ENCODE peak calls at places on chromosomes 7 and 10, in six cellular contexts. Q is uterus, P is right lobe of liver, X is K562, E is tibial nerve, U is transverse colon. D is an unnamed sample. For H3K4me1, the result is how much of the 10 kb centered on the place peaks cover.

GRCh38 chr7:41401833-41402232 is 301.1 kb downstream of the INHBA start:
- DNase-seq in P (no peak), E (no peak), U (no peak), X (no peak), Q (no peak), D (no peak)

GRCh38 chr10:89702121-89702480 is 711 bp downstream of the KIF20B start:
- DNase-seq in X (peak), P (no peak), Q (no peak), E (no peak), U (no peak), D (no peak)

GRCh38 chr7:82429408-82429807 is 14.2 kb downstream of the CACNA2D1 start:
- DNase-seq in X (no peak), E (no peak), U (no peak), P (no peak), Q (no peak), D (no peak)

GRCh38 chr7:151823783-151824182 is 53.1 kb downstream of the PRKAG2 start:
- DNase-seq in X (no peak), E (no peak), U (no peak), P (no peak), Q (no peak), D (no peak)

GRCh38 chr7:99035723-99036530 is 108.0 kb downstream of the SMURF1 start:
- DNase-seq in E (no peak), Q (no peak), U (no peak), P (no peak), X (no peak), D (no peak)

GRCh38 chr7:1947586-1948217 is 277.6 kb downstream of the ELFN1 start:
- DNase-seq in X (no peak), P (no peak), U (no peak), Q (no peak), E (no peak), D (no peak)

GRCh38 chr7:99366646-99367045 is 7.9 kb upstream of the ARPC1B start:
- DNase-seq in E (no peak), P (no peak), X (no peak), U (no peak), Q (no peak), D (no peak)

GRCh38 chr7:121562274-121562673 is 166.2 kb upstream of the FAM3C start:
- DNase-seq in P (no peak), E (no peak), Q (no peak), X (no peak), U (no peak), D (no peak)

GRCh38 chr10:126384269-126384873 is 3.9 kb downstream of the ADAM12 start:
- DNase-seq in E (no peak), P (no peak), Q (no peak), U (no peak), X (no peak), D (no peak)

GRCh38 chr10:99983280-99983988 is 26.3 kb downstream of the DNMBP start:
- DNase-seq in X (peak), Q (peak), P (peak), E (peak), U (no peak), D (no peak)
- H3K4me3 ChIP-seq in X (no peak), Q (peak), P (no peak), E (peak), U (no peak), D (no peak)

DNA sequence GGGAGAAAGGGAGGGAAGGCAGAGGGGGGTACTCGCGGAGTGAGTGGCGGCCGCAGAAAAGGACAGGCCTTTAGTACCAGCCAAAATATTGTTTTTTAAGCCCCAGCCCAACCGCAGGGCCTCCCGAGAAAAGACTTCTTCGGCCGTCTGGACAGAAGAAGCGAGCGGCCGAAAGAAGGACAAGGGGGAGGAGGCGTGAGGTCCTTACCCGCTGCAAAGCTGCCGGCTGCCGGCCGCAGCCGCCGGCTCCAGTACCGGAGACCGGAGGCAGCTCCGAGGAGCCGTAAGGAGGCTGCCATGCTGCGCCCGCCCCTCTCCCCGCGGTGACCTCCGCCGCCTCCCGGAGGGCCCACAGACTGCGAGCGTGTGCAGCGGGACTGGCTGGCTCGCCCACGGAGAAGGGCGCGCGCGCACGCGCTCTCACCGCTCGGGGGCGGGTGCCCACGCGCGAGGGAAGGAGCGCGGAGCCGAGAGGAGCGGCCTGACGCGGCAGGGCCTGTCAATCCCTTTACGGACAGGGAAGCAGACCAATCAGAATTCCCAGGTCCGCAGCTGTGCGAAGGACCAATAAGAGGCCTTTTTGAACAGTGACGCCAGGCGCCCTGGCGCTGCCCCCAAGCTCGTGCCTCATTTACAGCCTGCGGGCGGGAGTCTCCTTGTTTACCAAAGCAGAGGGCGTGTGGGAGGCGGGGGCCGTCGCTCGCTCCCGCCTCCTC is at the start of gene HIBADH:
- DNase-seq in E (peak), X (peak), Q (peak), P (peak), U (peak), D (peak)
- TF ChIP-seq POLR2A in E (peak), X (peak), Q (peak), P (peak), U (peak), D (peak)

GRCh38 chr7:77569514-77570232 is 32.6 kb downstream of the PTPN12 start:
- DNase-seq in U (no peak), P (no peak), Q (no peak), X (no peak), E (no peak), D (no peak)
- H3K4me1 ChIP-seq in U (under half), P (under half), Q (under half), X (under half), E (half or more), D (under half)

DNA sequence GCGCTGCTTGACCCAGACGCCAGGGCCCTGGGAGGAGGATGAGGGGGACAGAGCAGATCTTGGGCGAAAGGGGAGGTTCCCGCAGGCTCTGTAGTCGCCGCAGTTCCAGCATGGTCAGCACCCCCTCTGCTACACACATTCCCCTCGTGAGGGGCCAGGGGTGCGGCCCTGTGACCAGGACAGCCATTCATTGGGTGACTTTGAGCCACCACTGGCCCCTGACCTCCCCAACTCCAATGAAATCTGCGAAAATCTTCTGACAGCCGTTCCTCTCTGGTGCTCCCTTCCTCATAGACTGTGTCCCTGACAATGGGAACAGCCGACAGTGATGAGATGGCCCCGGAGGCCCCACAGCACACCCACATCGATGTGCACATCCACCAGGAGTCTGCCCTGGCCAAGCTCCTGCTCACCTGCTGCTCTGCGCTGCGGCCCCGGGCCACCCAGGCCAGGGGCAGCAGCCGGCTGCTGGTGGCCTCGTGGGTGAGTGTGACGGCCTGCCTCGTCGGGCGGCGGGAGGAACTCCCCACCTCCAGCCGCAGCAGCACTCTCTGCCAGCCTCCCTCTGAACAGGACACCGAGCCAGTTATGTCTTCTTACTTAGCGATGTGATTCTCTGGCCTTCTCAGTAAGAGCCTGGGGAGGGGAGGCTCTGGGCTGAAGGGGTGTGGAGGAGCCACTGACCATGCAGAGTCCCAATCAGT is 825 bp downstream of the TMEM176A start:
- DNase-seq in E (no peak), X (no peak), U (peak), Q (no peak), P (no peak), D (no peak)
- H3K4me3 ChIP-seq in E (peak), X (no peak), U (peak), Q (peak), P (peak), D (peak)

GRCh38 chr10:133349160-133349568 is 2.0 kb downstream of the PRAP1 start:
- DNase-seq in X (no peak), U (no peak), Q (no peak), E (no peak), P (no peak), D (no peak)

GRCh38 chr10:133350283-133350949 is 3.2 kb downstream of the PRAP1 start:
- DNase-seq in P (no peak), E (no peak), X (no peak), Q (no peak), U (no peak), D (no peak)

GRCh38 chr10:133349577-133350011 is 2.4 kb downstream of the PRAP1 start:
- DNase-seq in Q (no peak), P (no peak), U (no peak), X (no peak), E (no peak), D (no peak)

GRCh38 chr10:133351408-133352318 is 4.5 kb downstream of the PRAP1 start:
- DNase-seq in U (no peak), P (peak), E (no peak), X (no peak), Q (no peak), D (no peak)

GRCh38 chr10:133350950-133351329 is 3.8 kb downstream of the PRAP1 start:
- DNase-seq in U (no peak), P (peak), X (no peak), Q (no peak), E (no peak), D (no peak)
- TF ChIP-seq POLR2A in U (no peak), P (no peak), X (no peak), Q (no peak), E (no peak), D (no peak)

GRCh38 chr7:23529262-23529859 is 2.4 kb downstream of the TRA2A start:
- DNase-seq in Q (no peak), X (no peak), U (no peak), P (no peak), E (no peak), D (no peak)
- H3K4me1 ChIP-seq in Q (under half), X (under half), U (under half), P (under half), E (half or more), D (half or more)

DNA sequence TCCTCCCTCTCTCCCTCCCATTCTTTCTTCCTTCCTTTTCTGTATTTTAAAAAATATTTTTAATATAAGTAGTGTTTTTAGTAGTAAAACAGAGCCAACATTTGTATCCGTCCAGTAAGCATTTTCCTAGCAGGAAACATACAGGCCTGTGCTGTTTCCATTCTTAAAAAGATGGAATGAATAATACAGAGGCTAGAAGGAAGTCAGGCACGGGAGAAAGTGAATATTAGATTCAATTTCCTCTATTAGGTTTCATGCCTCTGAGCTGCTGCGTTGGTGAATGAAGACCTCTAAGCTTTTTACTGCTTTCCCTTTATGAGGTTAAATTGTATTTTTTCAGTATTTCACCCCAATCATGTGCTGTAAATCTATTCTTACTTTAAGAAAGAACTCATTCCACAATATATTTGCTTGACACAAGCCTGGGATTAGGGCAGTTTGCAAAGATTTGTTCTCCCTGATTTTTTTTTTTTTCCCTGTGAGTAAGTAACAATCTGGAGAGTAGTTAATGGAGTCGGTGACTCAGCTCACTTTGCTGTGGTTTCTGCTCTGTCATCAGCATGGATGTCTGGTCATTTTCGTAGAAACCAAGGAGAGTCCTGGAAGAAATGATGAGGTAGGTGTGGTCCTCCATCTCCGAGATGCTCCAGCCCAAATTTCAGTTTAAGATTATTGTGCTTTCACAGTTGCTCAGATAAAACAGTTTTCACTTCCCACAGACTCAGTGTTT is 76.1 kb upstream of the PITRM1 start:
- DNase-seq in U (no peak), Q (no peak), X (peak), P (no peak), E (no peak), D (peak)
- H3K4me3 ChIP-seq in U (no peak), Q (no peak), X (no peak), P (no peak), E (no peak), D (no peak)

DNA sequence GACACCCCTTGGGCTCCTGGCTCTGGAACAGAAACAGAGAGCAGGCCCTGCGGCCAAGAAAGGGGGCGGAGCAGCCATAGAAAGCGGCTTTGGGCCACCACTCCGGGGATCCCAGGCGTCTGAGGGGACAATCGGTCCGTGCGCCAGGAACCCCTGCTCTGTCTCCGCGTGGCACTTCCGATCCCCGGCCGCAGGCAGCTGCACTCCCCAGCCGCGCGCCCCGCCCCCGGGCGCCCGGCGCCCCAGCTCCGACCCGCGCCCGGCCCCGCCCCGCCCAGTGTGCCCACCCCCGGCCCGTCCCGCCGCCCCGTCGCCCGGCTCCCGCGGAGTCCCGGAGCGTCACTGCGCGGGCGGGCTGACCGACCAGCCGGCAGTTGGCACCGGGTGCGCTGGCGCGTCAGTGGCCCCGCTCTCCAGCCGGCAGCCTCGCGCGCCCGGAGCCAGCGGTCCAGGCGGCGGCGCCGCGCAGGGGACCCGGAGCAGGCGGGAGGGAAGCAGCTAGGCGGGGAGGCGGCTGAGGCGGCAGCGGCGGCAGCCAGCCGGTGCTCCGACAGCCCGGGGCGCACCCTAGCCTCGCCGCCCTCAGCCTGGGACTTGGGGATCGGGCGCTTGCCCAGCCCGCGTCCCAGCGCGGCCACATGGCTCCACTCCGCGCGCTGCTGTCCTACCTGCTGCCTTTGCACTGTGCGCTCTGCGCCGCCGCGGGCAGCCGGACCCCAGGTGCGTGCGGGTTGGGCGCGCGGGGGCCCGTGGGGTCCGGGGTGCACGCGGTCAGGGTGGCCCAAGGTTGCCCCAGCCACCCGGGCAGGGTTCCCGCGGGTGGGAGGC is at the start of gene ADAMTS14:
- DNase-seq in X (peak), E (no peak), Q (no peak), P (no peak), U (peak), D (no peak)
- TF ChIP-seq POLR2A in X (no peak), E (no peak), Q (no peak), P (no peak), U (no peak), D (no peak)

D was measured in body of pancreas.